ENCODE peak calls at places on chromosomes 16 and 17, in five cellular contexts. L is adrenal gland; B is CD4-positive, alpha-beta memory T cell; N is HCEC 1CT; V is lower leg skin. G is an unnamed sample.

GRCh38 chr16:87698241-87698640 is 67.5 kb downstream of the KLHDC4 start:
- DNase-seq in N (no peak), V (no peak), L (no peak), B (no peak), G (no peak)

GRCh38 chr17:40612510-40613244 is 34.9 kb downstream of the SMARCE1 start:
- DNase-seq in N (no peak), B (peak; percentile 96), V (no peak), L (no peak), G (no peak)

GRCh38 chr16:86931410-86931941 is 353.1 kb downstream of the FOXL1 start:
- DNase-seq in B (no peak), N (peak; percentile 46), L (peak; percentile 37), V (no peak), G (peak; percentile 26)

GRCh38 chr16:82281544-82281943 is 111.5 kb upstream of the MPHOSPH6 start:
- DNase-seq in V (no peak), L (no peak), B (no peak), N (no peak), G (no peak)

GRCh38 chr16:3814755-3815154 is 65.8 kb downstream of the CREBBP start:
- DNase-seq in V (no peak), B (no peak), L (no peak), N (no peak), G (no peak)

GRCh38 chr17:57808882-57809281 is 41.0 kb downstream of the MRPS23 start:
- DNase-seq in L (no peak), N (no peak), B (no peak), V (no peak), G (no peak)

GRCh38 chr16:21247376-21247775 is 13.9 kb downstream of the ANKS4B start:
- DNase-seq in N (no peak), L (no peak), V (no peak), B (no peak), G (no peak)

GRCh38 chr16:79601092-79601977 is 798 bp upstream of the MAF start:
- DNase-seq in L (peak; percentile 75), B (peak; percentile 58), V (peak; percentile 92), N (no peak), G (peak; percentile 73)

GRCh38 chr17:75876190-75876937 is 2.0 kb downstream of the TRIM47 start:
- DNase-seq in L (peak; percentile 81), B (peak; percentile 91), N (no peak), V (peak; percentile 92), G (no peak)

GRCh38 chr17:42653179-42654124 is 5.6 kb upstream of the TUBG2 start:
- DNase-seq in V (peak; percentile 88), N (peak; percentile 35), B (no peak), L (peak; percentile 49), G (peak; percentile 81)

G was measured in testis.